ENCODE peak calls at places on chromosomes 4 and X, in seven cellular contexts. N is HTR-8/SVneo; X is progenitor cell of endocrine pancreas; H is IMR-90; V is stimulated activated CD4-positive, alpha-beta T cell treated with anti-CD3 and anti-CD28 coated beads, Interleukin-15, amount 100 ng/mL, for 1 hour; R is stimulated activated CD8-positive, alpha-beta memory T cell treated with anti-CD3 and anti-CD28 coated beads, Interleukin-7, amount 100 ng/mL, for 24 hours; P is mesothelial cell of epicardium. B is an unnamed sample.

GRCh38 chr4:2388430-2389182 is 29.8 kb downstream of the ZFYVE28 start:
- DNase-seq in N (no peak), X (no peak), H (peak; percentile 11), V (no peak), R (no peak), P (no peak), B (no peak)

GRCh38 chr4:169663894-169664293 is 43.5 kb downstream of the CLCN3 start:
- DNase-seq in N (no peak), X (no peak), H (peak; percentile 31), V (no peak), R (no peak), P (no peak), B (no peak)

GRCh38 chrX:23902419-23902818 is 5.3 kb downstream of the APOO start:
- DNase-seq in N (peak; percentile 61), X (no peak), H (peak; percentile 73), V (no peak), R (no peak), P (no peak), B (no peak)

GRCh38 chr4:151173751-151174325 is 74.4 kb downstream of the RPS3A start:
- DNase-seq in N (no peak), X (no peak), H (peak; percentile 16), V (no peak), R (no peak), P (no peak), B (no peak)

GRCh38 chr4:56106180-56106579 is 157.4 kb downstream of the CEP135 start:
- DNase-seq in N (no peak), X (no peak), H (no peak), V (no peak), R (no peak), P (no peak), B (no peak)

GRCh38 chr4:68404153-68404552 is 43.1 kb upstream of the TMPRSS11E start:
- DNase-seq in N (no peak), X (no peak), H (no peak), V (no peak), R (no peak), P (no peak), B (no peak)

GRCh38 chr4:2745981-2746806 is 9.9 kb downstream of the TNIP2 start:
- DNase-seq in N (peak; percentile 70), X (no peak), H (peak; percentile 85), V (peak; percentile 87), R (peak; percentile 80), P (no peak), B (no peak)

GRCh38 chr4:168496834-168497233 is at the start of gene PALLD:
- DNase-seq in N (peak; percentile 20), X (no peak), H (peak; percentile 60), V (no peak), R (no peak), P (no peak), B (no peak)

GRCh38 chr4:95850161-95850560 is 10.3 kb downstream of the PDHA2 start:
- DNase-seq in N (no peak), X (no peak), H (no peak), V (no peak), R (no peak), P (no peak), B (no peak)

GRCh38 chrX:118534716-118535493 is 39.3 kb downstream of the DOCK11 start:
- DNase-seq in N (no peak), X (no peak), H (no peak), V (no peak), R (no peak), P (no peak), B (no peak)

GRCh38 chrX:65668362-65669310 is 1.2 kb downstream of the MSN start:
- DNase-seq in N (peak; percentile 26), X (no peak), H (peak; percentile 80), V (peak; percentile 41), R (peak; percentile 40), P (no peak), B (peak; percentile 41)

GRCh38 chr4:20698382-20698781 is 1.9 kb upstream of the PACRGL start:
- DNase-seq in N (no peak), X (no peak), H (no peak), V (no peak), R (no peak), P (no peak), B (no peak)

GRCh38 chrX:11481035-11481434 is 184.7 kb downstream of the ARHGAP6 start:
- DNase-seq in N (no peak), X (no peak), H (peak; percentile 37), V (no peak), R (no peak), P (no peak), B (no peak)

GRCh38 chrX:130676861-130677260 is 226.1 kb downstream of the ENOX2 start:
- DNase-seq in N (no peak), X (no peak), H (no peak), V (no peak), R (no peak), P (no peak), B (no peak)

B was measured in AG04449.